ENCODE peak calls at places on chromosomes 2 and 18, in eight cellular contexts. Y is heart right ventricle, L is neural progenitor cell, N is dorsolateral prefrontal cortex, X is adrenal gland, S is fibroblast of pulmonary artery, I is spleen, R is astrocyte of the spinal cord. D is an unnamed sample.

GRCh38 chr2:46983065-46983801 is 67.6 kb upstream of the MCFD2 start:
- DNase-seq in S (peak), X (no peak), N (no peak), Y (no peak), I (peak), R (peak), L (no peak), D (no peak)

GRCh38 chr2:30958571-30959220 is 151.4 kb upstream of the CAPN13 start:
- DNase-seq in S (no peak), R (no peak), I (no peak), Y (no peak), L (peak), X (no peak), N (no peak), D (no peak)

GRCh38 chr2:59900728-59901452 is 652.6 kb downstream of the BCL11A start:
- DNase-seq in N (no peak), X (peak), S (no peak), L (no peak), Y (no peak), I (no peak), R (no peak), D (peak)

GRCh38 chr2:103788875-103789715 is 1027.3 kb downstream of the TMEM182 start:
- DNase-seq in L (peak), Y (peak), X (peak), N (peak), I (no peak), R (peak), S (no peak), D (peak)

GRCh38 chr2:232104076-232104646 is 142.6 kb downstream of the DIS3L2 start:
- DNase-seq in I (no peak), L (no peak), N (no peak), S (no peak), X (no peak), Y (no peak), R (no peak), D (peak)

GRCh38 chr2:43318791-43319190 is 92.4 kb upstream of the ZFP36L2 start:
- DNase-seq in S (peak), N (no peak), Y (no peak), X (no peak), L (no peak), R (peak), I (no peak), D (no peak)

GRCh38 chr2:61396005-61396404 is 74.9 kb downstream of the USP34 start:
- DNase-seq in I (no peak), Y (no peak), S (peak), X (no peak), L (no peak), R (no peak), N (no peak), D (no peak)

GRCh38 chr18:711330-711692 is 1.1 kb downstream of the ENOSF1 start:
- DNase-seq in R (no peak), Y (no peak), I (no peak), X (no peak), N (no peak), L (peak), S (no peak), D (peak)

GRCh38 chr2:88398122-88398655 is 54.3 kb downstream of the FOXI3 start:
- DNase-seq in Y (no peak), N (no peak), I (no peak), R (no peak), L (peak), S (no peak), X (no peak), D (no peak)

GRCh38 chr2:174919886-174920595 is 85.1 kb downstream of the CHN1 start:
- DNase-seq in R (no peak), Y (no peak), I (no peak), N (no peak), S (no peak), X (no peak), L (no peak), D (no peak)

GRCh38 chr18:57353137-57353939 is 981 bp downstream of the ST8SIA3 start:
- DNase-seq in Y (no peak), R (no peak), S (no peak), L (peak), N (peak), X (peak), I (no peak), D (no peak)

GRCh38 chr2:37283207-37283606 is 41.4 kb downstream of the PRKD3 start:
- DNase-seq in I (no peak), Y (no peak), L (no peak), S (peak), R (peak), N (no peak), X (no peak), D (no peak)

GRCh38 chr2:220785181-220785580 is 786.9 kb downstream of the EPHA4 start:
- DNase-seq in L (no peak), N (no peak), S (no peak), I (no peak), Y (no peak), R (no peak), X (no peak), D (no peak)

GRCh38 chr2:226796840-226797288 is 2.8 kb downstream of the IRS1 start:
- DNase-seq in L (no peak), Y (peak), N (no peak), X (peak), I (no peak), S (peak), R (peak), D (peak)
- TF ChIP-seq CTCF in L (peak), Y (peak), N (peak), X (peak), I (no peak), S (peak), R (peak), D (peak)

DNA sequence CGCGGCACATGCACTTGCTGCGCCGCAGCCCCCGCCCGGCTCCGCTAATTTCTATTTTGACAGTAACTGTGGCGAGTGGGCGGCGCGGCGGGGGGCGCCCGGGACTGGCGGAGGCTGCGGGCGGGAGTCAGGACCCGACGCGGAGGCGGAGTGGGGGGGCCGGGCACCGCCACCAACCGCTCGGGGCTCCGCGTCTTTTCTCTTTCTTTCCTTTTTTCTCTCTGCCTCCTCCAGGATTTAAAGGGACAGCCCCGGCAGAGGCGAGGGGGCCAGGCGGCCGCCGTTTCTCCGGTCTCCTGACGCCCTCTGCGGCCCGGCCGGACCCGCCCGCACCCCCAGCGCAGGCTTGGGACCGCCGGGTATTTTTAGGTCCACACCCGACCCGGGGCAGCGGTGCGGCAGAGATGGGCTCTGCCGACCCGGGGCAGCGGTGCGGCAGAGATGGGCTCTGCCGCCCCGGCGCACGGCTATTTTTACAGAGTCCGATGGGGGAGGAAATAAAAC is 460 bp upstream of the ZBTB7C start:
- DNase-seq in Y (peak), X (peak), S (no peak), R (no peak), L (no peak), N (peak), I (peak), D (peak)
- TF ChIP-seq CTCF in Y (no peak), X (peak), S (no peak), R (no peak), L (no peak), N (no peak), I (no peak), D (no peak)

GRCh38 chr2:126558029-126558428 is 97.9 kb upstream of the GYPC start:
- DNase-seq in N (no peak), Y (no peak), I (no peak), S (no peak), X (no peak), L (no peak), R (no peak), D (no peak)
- TF ChIP-seq CTCF in N (no peak), Y (no peak), I (no peak), S (no peak), X (no peak), L (no peak), R (no peak), D (no peak)

DNA sequence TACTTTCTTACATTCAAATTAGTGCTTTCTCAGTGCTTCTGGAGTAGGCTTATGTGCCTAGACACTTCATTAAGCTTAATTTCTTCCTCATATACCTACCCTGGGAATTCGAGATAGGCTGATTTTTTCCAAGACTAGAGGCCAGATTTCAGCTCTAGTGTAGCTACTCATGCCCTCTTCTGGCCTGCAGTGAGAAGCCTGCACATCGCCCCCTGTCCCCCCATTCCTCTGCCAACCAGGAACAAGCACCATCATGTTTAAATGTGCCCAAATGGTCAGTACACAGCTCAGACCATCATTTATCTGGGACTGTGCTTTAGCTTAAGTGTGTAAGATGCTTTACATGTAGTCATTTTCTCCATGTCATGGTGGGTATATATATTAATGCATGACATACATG is 1218.8 kb upstream of the LRRTM1 start:
- DNase-seq in N (no peak), X (no peak), S (no peak), R (no peak), I (no peak), Y (no peak), L (no peak), D (no peak)
- TF ChIP-seq CTCF in N (no peak), X (no peak), S (no peak), R (no peak), I (no peak), Y (no peak), L (peak), D (no peak)

GRCh38 chr18:32548688-32549087 is 78.0 kb upstream of the GAREM1 start:
- DNase-seq in R (no peak), S (no peak), N (no peak), X (no peak), I (no peak), Y (no peak), L (peak), D (no peak)

GRCh38 chr18:32549248-32549842 is 78.7 kb upstream of the GAREM1 start:
- DNase-seq in X (peak), N (peak), S (peak), R (peak), L (peak), Y (peak), I (no peak), D (peak)

GRCh38 chr18:32552421-32553030 is 81.8 kb upstream of the GAREM1 start:
- DNase-seq in R (peak), S (peak), I (no peak), Y (peak), N (peak), L (peak), X (peak), D (peak)

GRCh38 chr18:32553174-32553573 is 82.5 kb upstream of the GAREM1 start:
- DNase-seq in Y (no peak), L (no peak), R (no peak), S (peak), I (no peak), X (no peak), N (no peak), D (no peak)

GRCh38 chr18:32550958-32551357 is 80.3 kb upstream of the GAREM1 start:
- DNase-seq in L (peak), Y (no peak), X (no peak), R (no peak), I (no peak), N (no peak), S (no peak), D (no peak)
- TF ChIP-seq CTCF in L (peak), Y (no peak), X (no peak), R (peak), I (no peak), N (no peak), S (peak), D (no peak)

GRCh38 chr2:132651115-132652099 is 18.6 kb downstream of the LYPD1 start:
- DNase-seq in N (no peak), R (peak), L (peak), X (no peak), S (peak), Y (no peak), I (no peak), D (peak)
- TF ChIP-seq CTCF in N (peak), R (peak), L (peak), X (no peak), S (peak), Y (no peak), I (no peak), D (peak)

GRCh38 chr2:38601463-38602135 is 1.1 kb downstream of the HNRNPLL start:
- DNase-seq in R (peak), S (peak), N (no peak), I (no peak), L (peak), X (no peak), Y (no peak), D (no peak)

GRCh38 chr2:38603402-38604265 is 906 bp upstream of the HNRNPLL start:
- DNase-seq in L (peak), X (peak), N (peak), Y (peak), I (peak), S (peak), R (peak), D (peak)

GRCh38 chr2:38602136-38602731 is 494 bp downstream of the HNRNPLL start:
- DNase-seq in N (peak), L (peak), Y (peak), S (no peak), R (no peak), I (peak), X (peak), D (peak)

GRCh38 chr2:38601061-38601460 is 1.7 kb downstream of the HNRNPLL start:
- DNase-seq in L (no peak), X (no peak), S (no peak), Y (no peak), R (peak), N (no peak), I (no peak), D (no peak)

DNA sequence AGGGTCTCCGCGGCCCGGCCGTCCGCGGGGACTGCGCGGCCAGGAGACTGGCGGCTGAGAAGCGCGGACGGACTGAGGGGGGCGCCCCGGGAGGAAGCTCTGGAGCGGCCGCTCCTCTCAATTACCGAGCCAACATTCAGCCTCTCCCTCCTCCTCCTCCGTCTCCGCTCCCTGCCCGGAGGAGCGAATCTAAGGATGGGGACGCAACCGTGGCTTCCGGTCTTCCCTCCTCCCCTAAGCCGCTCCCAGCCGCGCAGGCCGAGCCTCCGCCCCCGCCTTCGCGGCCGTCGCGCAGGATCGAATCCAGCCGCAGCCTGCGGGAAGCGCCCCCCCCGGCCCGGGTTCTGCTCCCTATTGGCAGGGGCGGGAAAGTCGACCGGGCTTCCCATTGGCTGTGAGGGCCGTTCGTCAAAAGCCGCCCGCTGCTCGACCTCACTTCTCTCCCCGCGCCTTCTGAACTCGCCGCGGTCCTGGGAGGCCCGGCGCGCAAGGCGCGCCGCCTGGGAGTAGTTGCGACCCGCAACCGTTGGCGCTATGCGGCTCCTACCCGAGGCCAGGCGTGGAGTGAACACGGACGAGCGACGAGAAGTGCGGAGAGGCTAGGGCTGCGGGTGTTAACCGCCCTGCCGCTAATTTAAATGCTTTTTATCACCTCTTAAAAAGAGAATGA is at the start of gene HNRNPLL:
- DNase-seq in Y (peak), X (peak), S (peak), N (peak), L (peak), I (peak), R (peak), D (peak)
- TF ChIP-seq CTCF in Y (no peak), X (no peak), S (no peak), N (no peak), L (peak), I (no peak), R (no peak), D (no peak)

GRCh38 chr18:43396266-43396665 is 119.0 kb upstream of the SYT4 start:
- DNase-seq in L (peak), Y (no peak), I (no peak), N (no peak), X (no peak), R (peak), S (peak), D (no peak)
- TF ChIP-seq CTCF in L (peak), Y (peak), I (no peak), N (peak), X (no peak), R (peak), S (peak), D (peak)

DNA sequence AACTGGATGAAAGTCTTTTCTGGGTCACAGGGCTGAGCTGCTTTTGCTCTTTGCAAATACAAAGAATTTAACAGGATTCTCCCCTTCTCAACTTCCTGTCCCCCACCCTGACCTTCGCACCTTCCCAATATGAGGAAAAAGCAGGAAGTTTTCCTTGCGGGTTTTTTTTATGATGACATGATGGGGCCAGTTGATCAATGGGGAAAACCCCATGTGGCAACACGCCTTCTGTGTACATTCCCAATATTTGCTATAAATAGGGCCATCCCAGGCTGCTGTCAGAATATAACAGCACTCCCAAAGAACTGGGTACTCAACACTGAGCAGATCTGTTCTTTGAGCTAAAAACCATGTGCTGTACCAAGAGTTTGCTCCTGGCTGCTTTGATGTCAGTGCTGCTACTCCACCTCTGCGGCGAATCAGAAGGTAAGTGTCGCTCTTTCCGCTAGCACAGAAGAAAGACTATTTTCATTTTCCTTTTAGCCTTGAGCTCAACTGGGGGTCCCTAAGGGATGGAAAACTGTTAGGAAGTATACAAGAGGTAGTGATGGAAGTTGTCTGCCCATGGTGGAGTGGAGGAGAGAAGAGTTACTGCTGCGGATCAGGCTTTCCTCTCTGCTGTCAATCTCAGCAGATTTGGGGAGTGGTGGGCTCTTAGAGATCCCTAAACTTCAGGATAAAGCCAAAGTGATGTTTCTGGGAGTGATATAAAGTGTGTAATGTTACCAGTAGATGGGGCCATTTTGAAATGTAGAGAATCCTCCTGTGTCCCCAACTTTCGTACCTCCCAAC is at the start of gene CCL20:
- DNase-seq in Y (no peak), X (no peak), L (no peak), R (no peak), N (no peak), I (no peak), S (no peak), D (no peak)
- TF ChIP-seq CTCF in Y (no peak), X (no peak), L (no peak), R (no peak), N (no peak), I (no peak), S (no peak), D (no peak)